ENCODE peak calls at places on chromosomes 13 and 19, in nine cellular contexts. E is fibroblast of the aortic adventitia, H is cardiac fibroblast, L is NB4, X is thoracic aorta, Q is kidney epithelial cell, U is AG04450, K is thyroid gland, I is fibroblast of villous mesenchyme. A is an unnamed sample.

GRCh38 chr13:81116461-81117282 is 775.7 kb upstream of the SPRY2 start:
- DNase-seq in I (no peak), U (no peak), H (no peak), L (no peak), E (no peak), K (no peak), Q (no peak), X (no peak), A (peak; percentile 22)

GRCh38 chr13:103200118-103200885 is 134.1 kb upstream of the SLC10A2 start:
- DNase-seq in H (no peak), E (no peak), K (no peak), X (no peak), Q (no peak), U (no peak), L (no peak), I (no peak), A (no peak)

GRCh38 chr13:101121608-101122007 is 294.7 kb downstream of the NALCN start:
- DNase-seq in I (no peak), H (no peak), X (no peak), U (no peak), Q (no peak), K (no peak), E (no peak), L (no peak), A (no peak)

GRCh38 chr13:25455146-25455545 is 83.4 kb downstream of the ATP8A2 start:
- DNase-seq in H (no peak), I (no peak), U (no peak), Q (no peak), X (no peak), K (peak; percentile 40), L (no peak), E (no peak), A (no peak)

GRCh38 chr13:113628291-113629270 is 29.4 kb downstream of the ATP4B start:
- DNase-seq in K (no peak), I (no peak), Q (no peak), L (no peak), H (no peak), E (no peak), X (no peak), U (no peak), A (no peak)

GRCh38 chr19:45442927-45443461 is 19.3 kb upstream of the ERCC1 start:
- DNase-seq in L (peak; percentile 96), K (peak; percentile 36), X (no peak), E (peak; percentile 27), U (no peak), Q (no peak), H (peak; percentile 64), I (peak; percentile 74), A (peak; percentile 66)

GRCh38 chr19:5663904-5664303 is 16.4 kb downstream of the MICOS13 start:
- DNase-seq in L (no peak), Q (no peak), I (no peak), K (no peak), X (no peak), H (no peak), E (no peak), U (no peak), A (no peak)

GRCh38 chr13:97359181-97360057 is 74.5 kb upstream of the RAP2A start:
- DNase-seq in L (peak; percentile 84), U (peak; percentile 87), I (peak; percentile 96), K (peak; percentile 34), E (peak; percentile 86), X (no peak), H (peak; percentile 90), Q (peak; percentile 12), A (peak; percentile 95)

GRCh38 chr19:37874784-37875183 is 31.6 kb downstream of the WDR87 start:
- DNase-seq in H (no peak), U (peak; percentile 20), E (no peak), I (peak; percentile 64), K (peak; percentile 81), X (no peak), Q (no peak), L (no peak), A (peak; percentile 11)

GRCh38 chr13:85828094-85828684 is 29.0 kb upstream of the SLITRK6 start:
- DNase-seq in E (peak; percentile 36), I (peak; percentile 11), K (no peak), H (peak; percentile 35), U (peak; percentile 2), L (peak; percentile 26), X (no peak), Q (no peak), A (peak; percentile 75)

GRCh38 chr13:73505487-73505886 is 446.7 kb downstream of the KLF5 start:
- DNase-seq in Q (no peak), I (no peak), H (no peak), U (no peak), E (peak; percentile 12), L (no peak), X (no peak), K (no peak), A (peak; percentile 74)

GRCh38 chr19:10503002-10503789 is at the start of gene KEAP1:
- DNase-seq in U (no peak), E (peak; percentile 18), K (peak; percentile 44), L (peak; percentile 89), I (peak; percentile 37), X (no peak), H (peak; percentile 15), Q (no peak), A (peak; percentile 46)

GRCh38 chr13:83877901-83878300 is 4.4 kb downstream of the SLITRK1 start:
- DNase-seq in U (no peak), L (no peak), E (no peak), I (no peak), H (no peak), K (no peak), X (no peak), Q (no peak), A (no peak)

GRCh38 chr13:48574036-48574796 is 41.3 kb upstream of the RCBTB2 start:
- DNase-seq in X (no peak), L (no peak), U (no peak), H (no peak), E (no peak), Q (no peak), I (no peak), K (no peak), A (no peak)

GRCh38 chr19:17216058-17216670 is 1.0 kb downstream of the USE1 start:
- DNase-seq in U (no peak), I (no peak), L (no peak), X (no peak), K (no peak), E (no peak), Q (no peak), H (no peak), A (no peak)

GRCh38 chr13:48892311-48892710 is 83.4 kb upstream of the FNDC3A start:
- DNase-seq in Q (peak; percentile 43), L (peak; percentile 23), H (peak; percentile 97), K (no peak), E (peak; percentile 75), U (peak; percentile 29), I (peak; percentile 70), X (no peak), A (peak; percentile 85)

GRCh38 chr13:41071775-41072174 is 10.5 kb downstream of the WBP4 start:
- DNase-seq in I (peak; percentile 44), K (no peak), X (no peak), Q (no peak), U (no peak), E (no peak), L (no peak), H (no peak), A (no peak)

GRCh38 chr13:87678353-87678752 is 7.2 kb downstream of the SLITRK5 start:
- DNase-seq in I (no peak), K (peak; percentile 16), Q (no peak), E (no peak), H (no peak), U (no peak), L (no peak), X (no peak), A (no peak)
- H3K4me3 ChIP-seq in I (no peak overlapping the region), K (peak overlapping the region; percentile 43), Q (peak overlapping the region; percentile 54), E (no peak overlapping the region), H (no peak overlapping the region), U (no peak overlapping the region), L (no peak overlapping the region), X (peak overlapping the region; percentile 72), A (peak overlapping the region; percentile 76)

DNA sequence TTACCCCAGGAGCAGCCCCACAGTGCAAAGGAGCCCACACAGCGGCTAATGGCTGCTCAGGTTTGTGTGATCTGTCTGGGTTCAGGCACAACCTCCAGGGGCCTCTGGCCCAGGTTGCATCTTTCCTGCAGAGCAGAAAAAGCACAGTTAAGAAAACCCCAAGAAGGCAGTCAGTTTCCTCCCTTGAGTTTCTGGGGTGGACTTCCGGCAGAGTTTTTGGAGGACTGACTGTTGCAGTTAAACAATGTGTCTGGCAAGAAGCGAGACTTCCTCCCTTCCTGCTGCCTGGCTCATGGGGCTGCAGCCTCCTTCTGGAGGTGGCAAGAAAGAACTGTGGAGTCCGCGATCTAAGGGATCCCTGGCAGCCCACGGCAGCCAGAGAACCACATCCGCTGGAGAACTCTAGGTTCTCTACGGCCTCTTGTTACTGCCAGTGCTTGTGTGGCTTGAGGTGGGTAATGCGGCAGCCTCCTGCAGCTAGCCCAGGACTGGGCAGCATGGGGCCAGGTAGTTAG is 114.4 kb downstream of the ZDHHC20 start:
- DNase-seq in E (no peak), L (peak; percentile 72), Q (no peak), I (no peak), H (no peak), K (no peak), U (no peak), X (no peak), A (no peak)
- H3K4me3 ChIP-seq in E (no peak overlapping the region), L (peak overlapping the region; percentile 39), Q (no peak overlapping the region), I (no peak overlapping the region), H (no peak overlapping the region), K (no peak overlapping the region), U (no peak overlapping the region), X (no peak overlapping the region), A (no peak overlapping the region)

GRCh38 chr19:12694641-12695040 is 1.8 kb downstream of the FBXW9 start:
- DNase-seq in H (no peak), K (no peak), X (no peak), Q (no peak), U (no peak), E (no peak), L (no peak), I (no peak), A (no peak)

GRCh38 chr19:12695090-12695489 is 1.3 kb downstream of the FBXW9 start:
- DNase-seq in Q (no peak), X (no peak), E (no peak), L (peak; percentile 42), U (no peak), H (no peak), K (no peak), I (no peak), A (no peak)

GRCh38 chr19:12696366-12697335 is at the start of gene FBXW9:
- DNase-seq in H (peak; percentile 97), E (peak; percentile 97), Q (peak; percentile 76), L (peak; percentile 97), K (peak; percentile 96), X (peak; percentile 95), U (peak; percentile 88), I (peak; percentile 97), A (peak; percentile 96)

GRCh38 chr19:12695997-12696365 is 450 bp downstream of the FBXW9 start:
- DNase-seq in K (no peak), L (no peak), E (no peak), I (no peak), U (no peak), X (no peak), H (no peak), Q (no peak), A (no peak)

GRCh38 chr19:12695514-12695913 is 917 bp downstream of the FBXW9 start:
- DNase-seq in E (no peak), L (no peak), U (no peak), Q (no peak), H (no peak), I (no peak), K (no peak), X (no peak), A (no peak)
- H3K4me3 ChIP-seq in E (peak overlapping the region; percentile 91), L (peak overlapping the region; percentile 81), U (peak overlapping the region; percentile 96), Q (peak overlapping the region; percentile 95), H (peak overlapping the region; percentile 93), I (peak overlapping the region; percentile 82), K (peak overlapping the region; percentile 90), X (peak overlapping the region; percentile 97), A (peak overlapping the region; percentile 96)

GRCh38 chr19:40599331-40600085 is 1.7 kb upstream of the LTBP4 start:
- DNase-seq in Q (no peak), X (no peak), K (no peak), L (no peak), I (no peak), H (no peak), E (no peak), U (no peak), A (no peak)
- H3K4me3 ChIP-seq in Q (no peak overlapping the region), X (peak overlapping the region; percentile 91), K (no peak overlapping the region), L (no peak overlapping the region), I (no peak overlapping the region), H (no peak overlapping the region), E (no peak overlapping the region), U (peak overlapping the region; percentile 2), A (no peak overlapping the region)